ENCODE peak calls at places on chromosomes 2 and 18, in six cellular contexts. W is GM23248, F is AG04449, O is cardiac muscle cell, L is psoas muscle, U is left ventricle myocardium inferior. A is an unnamed sample.

GRCh38 chr2:37858725-37859267 is 66.3 kb upstream of the RMDN2 start:
- DNase-seq in W (no peak), L (no peak), O (no peak), F (no peak), U (no peak), A (no peak)

GRCh38 chr18:22467760-22468553 is 50.2 kb upstream of the CTAGE1 start:
- DNase-seq in L (no peak), F (peak; percentile 92), U (no peak), O (peak; percentile 96), W (peak; percentile 98), A (no peak)

GRCh38 chr2:186862869-186863709 is 14.1 kb upstream of the ZSWIM2 start:
- DNase-seq in W (peak; percentile 59), U (no peak), F (no peak), O (peak; percentile 66), L (no peak), A (peak; percentile 19)

GRCh38 chr18:76538846-76539245 is 43.8 kb upstream of the ZNF516 start:
- DNase-seq in F (no peak), O (no peak), W (no peak), U (no peak), L (no peak), A (no peak)

GRCh38 chr2:101655941-101656422 is 41.5 kb upstream of the MAP4K4 start:
- DNase-seq in L (no peak), F (no peak), U (no peak), O (peak; percentile 61), W (peak; percentile 80), A (no peak)

GRCh38 chr18:10119528-10119927 is 205.7 kb downstream of the VAPA start:
- DNase-seq in L (no peak), F (no peak), O (no peak), W (no peak), U (no peak), A (no peak)

GRCh38 chr18:79823120-79823519 is 25.4 kb downstream of the KCNG2 start:
- DNase-seq in F (no peak), O (peak; percentile 12), L (no peak), W (no peak), U (no peak), A (no peak)

GRCh38 chr2:32064021-32064678 is 794 bp downstream of the SPAST start:
- DNase-seq in W (peak; percentile 21), L (no peak), O (no peak), U (no peak), F (no peak), A (no peak)

GRCh38 chr2:148719941-148720436 is 75.4 kb downstream of the EPC2 start:
- DNase-seq in O (peak; percentile 41), F (no peak), U (no peak), W (no peak), L (no peak), A (no peak)

GRCh38 chr2:159071190-159071915 is 102.9 kb downstream of the TANC1 start:
- DNase-seq in U (no peak), O (peak; percentile 59), F (no peak), L (no peak), W (peak; percentile 83), A (no peak)

GRCh38 chr2:241843321-241844065 is 15.2 kb downstream of the PDCD1 start:
- DNase-seq in O (no peak), U (no peak), W (no peak), F (no peak), L (peak; percentile 54), A (no peak)

GRCh38 chr2:143730155-143730949 is 601.1 kb downstream of the ARHGAP15 start:
- DNase-seq in O (peak; percentile 11), W (peak; percentile 67), L (no peak), U (no peak), F (no peak), A (no peak)

GRCh38 chr2:70603066-70603465 is 49.4 kb upstream of the TGFA start:
- DNase-seq in L (no peak), F (no peak), O (no peak), W (no peak), U (no peak), A (peak; percentile 62)

GRCh38 chr2:103353754-103354153 is 591.9 kb downstream of the TMEM182 start:
- DNase-seq in W (no peak), L (no peak), O (no peak), U (no peak), F (no peak), A (no peak)

GRCh38 chr2:215609089-215610032 is 173.5 kb upstream of the FN1 start:
- DNase-seq in U (no peak), L (no peak), W (peak; percentile 81), O (peak; percentile 45), F (no peak), A (no peak)

GRCh38 chr2:132824716-132825115 is 154.7 kb upstream of the LYPD1 start:
- DNase-seq in F (no peak), O (no peak), L (no peak), U (no peak), W (peak; percentile 37), A (no peak)

GRCh38 chr2:231765496-231765929 is 15.6 kb downstream of the PDE6D start:
- DNase-seq in L (no peak), U (no peak), O (no peak), F (no peak), W (no peak), A (peak; percentile 67)

GRCh38 chr2:143452817-143453462 is 323.7 kb downstream of the ARHGAP15 start:
- DNase-seq in L (no peak), F (no peak), U (no peak), O (no peak), W (no peak), A (peak; percentile 60)

GRCh38 chr18:77208969-77209368 is 40.7 kb upstream of the GALR1 start:
- DNase-seq in O (peak; percentile 69), U (peak; percentile 30), L (no peak), F (no peak), W (peak; percentile 80), A (peak; percentile 44)

GRCh38 chr2:232436381-232437129 is 19.4 kb upstream of the ALPI start:
- DNase-seq in O (no peak), U (no peak), F (no peak), L (peak; percentile 36), W (no peak), A (no peak)

GRCh38 chr2:128490881-128491778 is 172.5 kb upstream of the HS6ST1 start:
- DNase-seq in U (no peak), O (no peak), W (no peak), L (no peak), F (no peak), A (no peak)

GRCh38 chr2:95352291-95353054 is 50.0 kb upstream of the FAHD2A start:
- DNase-seq in W (no peak), O (no peak), F (no peak), L (no peak), U (no peak), A (no peak)

GRCh38 chr2:201057089-201057499 is 14.4 kb downstream of the HYCC2 start:
- DNase-seq in F (no peak), W (peak; percentile 28), L (no peak), U (no peak), O (peak; percentile 48), A (no peak)

GRCh38 chr2:207156045-207156444 is 9.7 kb downstream of the KLF7 start:
- DNase-seq in U (no peak), L (no peak), W (no peak), O (no peak), F (no peak), A (no peak)

DNA sequence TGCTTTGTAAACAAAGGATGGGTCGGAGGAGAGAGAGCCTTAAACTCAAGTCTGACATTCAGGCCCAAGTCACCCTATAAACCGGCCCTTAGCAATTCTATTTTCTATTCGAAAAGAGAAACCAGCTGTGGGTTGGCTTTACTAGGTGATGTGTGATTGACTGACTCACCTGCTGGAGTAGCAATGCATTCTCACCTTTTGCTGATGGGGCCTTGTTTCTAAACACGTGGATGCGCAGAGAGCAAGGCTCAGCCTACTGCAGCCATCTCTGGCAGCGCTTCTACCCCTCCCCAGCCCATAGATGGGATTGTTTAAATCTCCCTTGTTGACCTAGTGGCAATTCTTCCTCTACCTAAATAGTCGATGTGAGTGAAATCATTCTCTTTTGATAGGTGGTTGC is 138.5 kb downstream of the MEIS1 start:
- DNase-seq in O (no peak), U (no peak), F (no peak), L (no peak), W (no peak), A (no peak)
- H3K4me3 ChIP-seq in O (peak overlapping the region; percentile 78), U (no peak overlapping the region), F (no peak overlapping the region), L (no peak overlapping the region), W (no peak overlapping the region), A (no peak overlapping the region)

DNA sequence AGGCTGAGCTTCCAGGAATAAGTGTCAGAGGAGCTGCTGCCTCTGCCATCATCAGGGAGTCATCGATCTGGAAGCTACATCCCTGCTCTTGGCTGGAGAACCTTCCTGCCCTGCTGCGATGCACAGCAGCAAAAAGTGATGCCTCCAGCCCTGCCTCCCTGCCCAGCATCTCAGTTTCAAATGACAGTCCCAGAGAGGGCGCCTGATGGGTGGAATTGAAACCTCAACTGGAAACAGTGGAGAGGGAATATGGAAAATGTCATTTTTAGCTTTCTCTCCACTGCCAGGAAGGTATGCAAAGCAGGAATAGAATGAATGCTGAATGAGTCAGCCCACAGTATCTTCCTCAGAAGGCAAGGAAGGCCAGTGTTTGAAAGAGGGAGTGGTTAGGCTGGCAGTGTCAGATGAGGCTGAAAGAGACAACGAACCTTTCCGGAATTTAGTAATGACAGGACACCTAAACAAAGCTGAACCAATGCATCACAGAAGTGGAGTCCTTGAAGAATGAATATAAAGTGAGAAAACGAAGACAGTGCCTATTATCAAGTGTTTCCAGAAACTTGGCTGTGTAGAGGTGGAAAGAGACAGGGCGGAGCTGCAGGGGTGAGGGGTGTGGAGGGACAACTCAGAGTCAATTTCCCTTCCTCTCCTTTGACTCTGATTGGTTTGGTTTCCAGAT is 153.9 kb upstream of the NDUFV2 start:
- DNase-seq in F (no peak), L (no peak), U (no peak), W (peak; percentile 96), O (peak; percentile 74), A (peak; percentile 32)
- H3K4me3 ChIP-seq in F (peak overlapping the region; percentile 54), L (no peak overlapping the region), U (no peak overlapping the region), W (peak overlapping the region; percentile 59), O (no peak overlapping the region), A (no peak overlapping the region)

DNA sequence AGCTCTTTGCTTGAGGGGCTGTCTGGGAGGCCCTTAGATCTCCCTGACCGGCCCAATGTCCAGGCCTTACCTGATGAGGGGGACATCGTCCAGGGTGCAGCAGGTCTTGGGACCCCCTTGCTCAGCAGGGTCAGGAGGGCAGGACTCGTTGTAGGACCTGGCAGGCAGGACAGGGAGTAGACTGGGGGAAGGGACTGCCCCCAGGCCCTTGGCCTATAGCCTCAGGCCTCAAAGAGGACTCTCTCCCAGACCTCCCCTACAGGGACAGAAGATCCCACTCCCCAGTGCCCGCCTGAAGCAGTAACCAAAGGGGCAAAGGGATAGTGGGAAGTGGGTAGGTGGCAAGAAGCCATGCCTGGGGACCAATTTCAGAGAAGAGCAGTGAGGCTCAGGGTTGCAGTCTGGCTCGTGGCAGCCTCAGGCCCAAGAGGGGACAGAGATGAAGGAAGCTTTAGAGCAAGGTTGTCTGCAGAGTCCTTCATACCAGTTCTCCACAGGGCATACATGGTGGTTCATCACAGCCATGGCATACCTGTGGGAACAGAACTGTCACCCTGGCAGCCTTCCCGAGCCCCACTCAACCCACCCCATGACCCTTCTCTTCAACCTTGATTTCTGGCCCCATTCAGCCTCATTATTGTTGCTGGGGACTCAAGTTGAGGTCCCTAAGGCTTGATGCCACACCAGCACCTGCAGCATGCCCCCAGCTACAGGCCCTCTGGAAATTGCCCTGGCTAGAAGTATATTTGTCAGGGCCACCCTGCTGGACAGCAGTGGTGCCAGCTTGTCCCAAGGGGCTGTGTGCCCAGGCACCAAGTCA is 1.3 kb downstream of the TMEM150A start:
- DNase-seq in U (no peak), O (no peak), W (no peak), L (peak; percentile 45), F (no peak), A (no peak)
- H3K4me3 ChIP-seq in U (peak overlapping the region; percentile 82), O (peak overlapping the region; percentile 89), W (peak overlapping the region; percentile 79), L (peak overlapping the region; percentile 74), F (peak overlapping the region; percentile 99), A (no peak overlapping the region)

GRCh38 chr2:150938586-150938985 is 323.1 kb downstream of the RBM43 start:
- DNase-seq in W (peak; percentile 63), U (no peak), F (peak; percentile 33), O (no peak), L (no peak), A (no peak)
- H3K4me3 ChIP-seq in W (no peak overlapping the region), U (no peak overlapping the region), F (no peak overlapping the region), O (no peak overlapping the region), L (no peak overlapping the region), A (no peak overlapping the region)